ENCODE peak calls at places on chromosomes 6 and 20, in five cellular contexts. W, I, S, T and P are unnamed samples.

GRCh38 chr6:1575213-1576041 is 34.3 kb upstream of the FOXC1 start:
- DNase-seq in W (no peak), I (no peak), S (no peak), T (peak), P (no peak)

GRCh38 chr6:31180500-31180899 is 10.0 kb upstream of the POU5F1 start:
- DNase-seq in W (no peak), I (no peak), S (no peak), T (no peak), P (no peak)

GRCh38 chr6:22041797-22042489 is 254.9 kb downstream of the PRL start:
- DNase-seq in W (peak), I (no peak), S (no peak), T (no peak), P (no peak)

GRCh38 chr6:18990313-18990978 is 603.3 kb downstream of the RNF144B start:
- DNase-seq in W (peak), I (no peak), S (peak), T (peak), P (peak)

GRCh38 chr6:47247227-47247797 is 62.4 kb downstream of the TNFRSF21 start:
- DNase-seq in W (peak), I (peak), S (peak), T (peak), P (no peak)

GRCh38 chr20:63686492-63687321 is 9.7 kb upstream of the TNFRSF6B start:
- DNase-seq in W (peak), I (peak), S (no peak), T (no peak), P (no peak)

GRCh38 chr6:96682017-96682416 is 119.1 kb downstream of the FHL5 start:
- DNase-seq in W (no peak), I (no peak), S (no peak), T (no peak), P (no peak)

GRCh38 chr6:138012682-138013081 is 94.5 kb downstream of the PERP start:
- DNase-seq in W (peak), I (no peak), S (peak), T (no peak), P (no peak)

GRCh38 chr6:43851204-43851855 is 81.3 kb downstream of the VEGFA start:
- DNase-seq in W (no peak), I (no peak), S (no peak), T (no peak), P (no peak)

GRCh38 chr6:109296305-109296915 is 85.9 kb downstream of the CD164 start:
- DNase-seq in W (peak), I (no peak), S (peak), T (no peak), P (no peak)

GRCh38 chr6:143368426-143368825 is 82.1 kb downstream of the ADAT2 start:
- DNase-seq in W (peak), I (no peak), S (no peak), T (peak), P (no peak)

GRCh38 chr20:41632896-41633295 is 14.7 kb upstream of the CHD6 start:
- DNase-seq in W (peak), I (peak), S (no peak), T (peak), P (no peak)

GRCh38 chr6:108677357-108677756 is 116.6 kb downstream of the FOXO3 start:
- DNase-seq in W (no peak), I (no peak), S (no peak), T (no peak), P (no peak)

GRCh38 chr6:35804996-35805736 is at the start of gene LHFPL5:
- DNase-seq in W (no peak), I (peak), S (peak), T (peak), P (peak)

GRCh38 chr6:6753301-6753700 is 164.8 kb downstream of the LY86 start:
- DNase-seq in W (no peak), I (no peak), S (no peak), T (no peak), P (no peak)

GRCh38 chr20:6765469-6766058 is 1.9 kb upstream of the BMP2 start:
- DNase-seq in W (peak), I (peak), S (peak), T (peak), P (peak)

GRCh38 chr6:88730602-88731001 is 232.8 kb downstream of the RNGTT start:
- DNase-seq in W (peak), I (no peak), S (no peak), T (no peak), P (no peak)

GRCh38 chr20:23266530-23267398 is 83.8 kb upstream of the NXT1 start:
- DNase-seq in W (no peak), I (no peak), S (no peak), T (no peak), P (no peak)

GRCh38 chr6:10589983-10590382 is 68.8 kb downstream of the GCNT2 start:
- DNase-seq in W (no peak), I (no peak), S (no peak), T (no peak), P (no peak)

GRCh38 chr20:32898721-32899120 is 40.0 kb downstream of the EFCAB8 start:
- DNase-seq in W (no peak), I (no peak), S (no peak), T (no peak), P (no peak)

GRCh38 chr6:52116605-52116948 is 29.2 kb upstream of the PKHD1 start:
- DNase-seq in W (no peak), I (no peak), S (no peak), T (no peak), P (no peak)

GRCh38 chr6:42046491-42047219 is 3.7 kb upstream of the TAF8 start:
- DNase-seq in W (no peak), I (no peak), S (no peak), T (no peak), P (no peak)

GRCh38 chr6:166173292-166173951 is 5.8 kb upstream of the TBXT start:
- DNase-seq in W (no peak), I (no peak), S (no peak), T (peak), P (no peak)

GRCh38 chr20:40686434-40686882 is 2.6 kb downstream of the MAFB start:
- DNase-seq in W (no peak), I (no peak), S (no peak), T (no peak), P (no peak)

GRCh38 chr6:157614026-157614484 is 209.0 kb upstream of the SNX9 start:
- DNase-seq in W (no peak), I (peak), S (no peak), T (peak), P (no peak)

GRCh38 chr20:50056408-50056926 is 56.5 kb downstream of the UBE2V1 start:
- DNase-seq in W (no peak), I (no peak), S (no peak), T (no peak), P (no peak)

GRCh38 chr20:34824861-34825529 is 456 bp downstream of the NCOA6 start:
- DNase-seq in W (no peak), I (no peak), S (peak), T (peak), P (peak)